ENCODE peak calls at places on chromosome 20, in five cellular contexts. K, C, W, T and S are unnamed samples. For H3K4me1, the result is how much of the 10 kb centered on the place peaks cover.

GRCh38 chr20:56389807-56390206 is 2.2 kb downstream of the AURKA start:
- DNase-seq in T (no peak), K (no peak), W (no peak), C (no peak), S (no peak)

GRCh38 chr20:45985573-45985972 is 13.6 kb upstream of the ZNF335 start:
- DNase-seq in T (no peak), W (no peak), C (no peak), K (peak), S (no peak)

GRCh38 chr20:38751360-38751976 is 3.2 kb downstream of the ACTR5 start:
- DNase-seq in T (peak), K (no peak), C (peak), W (no peak), S (no peak)

GRCh38 chr20:12942123-12942522 is 66.6 kb upstream of the SPTLC3 start:
- DNase-seq in C (no peak), W (no peak), T (no peak), K (no peak), S (no peak)

GRCh38 chr20:4897600-4897999 is 103.7 kb downstream of the SLC23A2 start:
- DNase-seq in W (no peak), T (no peak), C (no peak), K (no peak), S (no peak)

GRCh38 chr20:38109657-38110524 is 55.2 kb downstream of the TGM2 start:
- DNase-seq in W (peak), T (no peak), K (peak), C (no peak), S (peak)

GRCh38 chr20:57676517-57677322 is 33.1 kb downstream of the PMEPA1 start:
- DNase-seq in C (no peak), K (no peak), W (no peak), T (no peak), S (no peak)

GRCh38 chr20:54017846-54018245 is 52.5 kb downstream of the BCAS1 start:
- DNase-seq in W (no peak), C (no peak), K (no peak), T (peak), S (no peak)

GRCh38 chr20:9072741-9073310 is 3.9 kb downstream of the PLCB4 start:
- DNase-seq in C (no peak), W (no peak), K (no peak), T (no peak), S (no peak)

GRCh38 chr20:54255157-54255556 is 47.3 kb downstream of the PFDN4 start:
- DNase-seq in W (no peak), T (no peak), C (no peak), K (no peak), S (no peak)

GRCh38 chr20:47648943-47649342 is 136.3 kb downstream of the SULF2 start:
- DNase-seq in C (no peak), K (peak), T (no peak), W (no peak), S (no peak)

GRCh38 chr20:5156670-5157448 is 30.1 kb downstream of the CDS2 start:
- DNase-seq in W (no peak), C (no peak), T (no peak), K (no peak), S (no peak)

GRCh38 chr20:5118220-5119142 is 1.3 kb downstream of the PCNA start:
- DNase-seq in T (peak), C (no peak), W (no peak), K (no peak), S (no peak)

GRCh38 chr20:49811825-49812462 is 684 bp upstream of the SLC9A8 start:
- DNase-seq in T (no peak), W (no peak), C (no peak), K (peak), S (no peak)

GRCh38 chr20:7993238-7993637 is 26.3 kb downstream of the TMX4 start:
- DNase-seq in T (no peak), C (no peak), W (no peak), K (no peak), S (no peak)

GRCh38 chr20:1108437-1108920 is 9.9 kb upstream of the PSMF1 start:
- DNase-seq in K (peak), T (peak), C (peak), W (peak), S (peak)

GRCh38 chr20:49052334-49052733 is 6.2 kb downstream of the CSE1L start:
- DNase-seq in C (no peak), K (no peak), T (no peak), W (no peak), S (no peak)

GRCh38 chr20:35561268-35561667 is 19.4 kb downstream of the ERGIC3 start:
- DNase-seq in T (peak), W (no peak), C (no peak), K (peak), S (no peak)

GRCh38 chr20:6708010-6708409 is 59.5 kb upstream of the BMP2 start:
- DNase-seq in C (peak), K (peak), T (no peak), W (peak), S (peak)

GRCh38 chr20:44117296-44118184 is 69.4 kb downstream of the JPH2 start:
- DNase-seq in W (no peak), K (peak), T (no peak), C (no peak), S (no peak)

GRCh38 chr20:37096415-37097039 is 730 bp upstream of the RBL1 start:
- DNase-seq in C (no peak), T (peak), K (no peak), W (no peak), S (no peak)

GRCh38 chr20:43731469-43731868 is 4.7 kb upstream of the GTSF1L start:
- DNase-seq in T (no peak), K (no peak), C (no peak), W (no peak), S (no peak)

GRCh38 chr20:53896647-53897046 is 173.7 kb downstream of the BCAS1 start:
- DNase-seq in K (no peak), T (no peak), C (no peak), W (no peak), S (no peak)

GRCh38 chr20:54067606-54068174 is 2.7 kb downstream of the BCAS1 start:
- DNase-seq in T (peak), C (no peak), W (peak), K (peak), S (peak)

GRCh38 chr20:25532015-25532751 is 53.1 kb downstream of the NINL start:
- DNase-seq in C (no peak), K (peak), W (no peak), T (no peak), S (no peak)

GRCh38 chr20:43284481-43284880 is 94.8 kb upstream of the PTPRT start:
- DNase-seq in T (no peak), K (no peak), C (no peak), W (no peak), S (no peak)

GRCh38 chr20:2756056-2756611 is 44.3 kb downstream of the CPXM1 start:
- DNase-seq in W (no peak), C (no peak), T (no peak), K (peak), S (no peak)

GRCh38 chr20:7025635-7026034 is 258.1 kb downstream of the BMP2 start:
- DNase-seq in K (no peak), T (no peak), W (no peak), C (no peak), S (no peak)

GRCh38 chr20:62716198-62716940 is 7.7 kb downstream of the NTSR1 start:
- DNase-seq in K (no peak), T (no peak), C (no peak), W (no peak), S (no peak)
- H3K4me1 ChIP-seq in K (under half), T (under half), C (under half), W (under half), S (under half)

DNA sequence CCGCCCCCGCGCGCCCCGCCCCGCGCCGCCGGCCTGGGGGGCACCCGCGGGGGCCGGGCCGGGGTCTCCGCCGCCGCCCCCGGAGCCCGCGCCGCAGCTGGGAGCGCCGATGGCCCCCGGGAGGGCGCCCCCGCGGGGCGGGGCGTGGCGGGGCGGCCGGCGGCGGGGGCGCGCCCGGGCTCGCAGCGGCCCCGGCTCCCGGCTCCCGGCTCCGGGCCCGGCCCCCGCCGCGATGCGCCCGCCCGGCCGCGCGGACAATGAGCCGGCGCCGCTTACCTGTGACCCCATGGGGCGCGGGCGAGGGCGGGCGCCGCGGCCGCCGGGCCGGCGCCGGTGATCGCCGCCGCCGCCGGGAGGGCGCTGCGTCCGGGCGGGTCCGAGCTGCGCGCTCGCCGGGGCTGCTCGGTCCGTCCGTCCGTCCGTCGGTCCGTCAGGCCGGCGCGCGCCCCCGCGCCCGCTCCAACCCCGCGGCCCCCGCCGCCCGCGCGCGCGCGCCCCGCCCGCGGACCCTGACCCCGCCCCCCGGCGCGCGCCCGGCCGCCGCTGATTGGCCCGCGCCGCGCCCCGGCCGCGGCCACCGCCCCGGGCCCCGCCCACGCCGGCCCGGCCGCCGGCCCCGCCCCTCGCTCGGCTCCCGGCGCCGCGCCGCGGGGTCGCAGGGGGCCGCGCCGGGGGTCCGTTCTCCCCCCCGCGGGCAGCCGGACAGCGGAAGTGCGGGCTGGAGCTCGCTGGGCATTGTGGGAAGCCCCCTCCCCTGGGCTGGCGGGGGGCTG is at the start of gene ZBTB46:
- DNase-seq in C (peak), W (peak), K (peak), T (peak), S (peak)
- H3K4me1 ChIP-seq in C (under half), W (under half), K (under half), T (under half), S (half or more)

GRCh38 chr20:23294166-23294565 is 56.4 kb upstream of the NXT1 start:
- DNase-seq in W (no peak), T (no peak), C (no peak), K (no peak), S (no peak)
- H3K4me1 ChIP-seq in W (under half), T (under half), C (under half), K (under half), S (under half)

GRCh38 chr20:59028812-59029211 is 3.3 kb downstream of the ATP5F1E start:
- DNase-seq in T (no peak), C (no peak), W (no peak), K (no peak), S (no peak)

GRCh38 chr20:59025511-59025910 is 6.3 kb downstream of the TUBB1 start:
- DNase-seq in K (no peak), C (no peak), T (no peak), W (no peak), S (no peak)

GRCh38 chr20:59025086-59025485 is 5.9 kb downstream of the TUBB1 start:
- DNase-seq in W (no peak), K (no peak), T (no peak), C (no peak), S (no peak)

GRCh38 chr20:59027746-59028320 is 4.3 kb downstream of the ATP5F1E start:
- DNase-seq in T (no peak), K (no peak), C (no peak), W (no peak), S (no peak)

DNA sequence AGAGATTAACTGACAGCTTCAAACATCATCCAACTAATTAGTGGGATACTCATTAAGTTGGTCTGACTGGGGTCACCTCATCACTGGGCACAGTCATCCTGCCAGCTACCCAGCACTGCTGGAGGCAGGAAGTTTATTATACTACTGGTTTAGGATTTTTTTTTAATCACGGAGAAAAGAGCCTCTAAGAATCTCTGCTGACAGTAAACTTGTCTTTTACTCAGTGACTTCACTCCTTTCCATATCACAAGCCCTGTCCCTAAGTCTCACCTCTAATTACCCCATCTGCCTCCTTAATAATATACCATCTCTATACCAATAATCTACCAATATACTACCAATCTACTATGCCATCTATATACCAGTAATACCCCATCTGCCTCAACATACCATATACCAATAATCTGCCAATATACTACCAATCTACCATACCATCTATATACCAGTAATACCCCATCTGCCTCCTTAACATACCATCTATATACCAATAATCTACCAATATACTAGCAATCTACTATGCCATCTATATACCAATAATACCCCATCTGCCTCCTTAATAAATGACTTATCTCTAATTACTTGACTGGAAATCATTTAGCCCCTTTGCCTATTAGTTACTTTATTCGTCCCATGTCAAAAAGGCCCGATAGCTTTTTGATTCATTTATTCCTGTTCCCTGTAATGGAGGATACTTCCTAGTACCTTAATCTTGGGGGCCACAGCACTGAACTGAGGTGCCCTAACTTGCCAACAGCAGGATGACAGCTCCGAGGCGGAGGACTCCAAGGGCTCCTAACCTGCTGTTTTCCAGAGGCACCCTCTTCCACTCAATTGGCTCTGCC is 5.0 kb downstream of the ATP5F1E start:
- DNase-seq in K (no peak), W (no peak), T (no peak), C (no peak), S (no peak)
- H3K4me1 ChIP-seq in K (under half), W (under half), T (under half), C (under half), S (half or more)

DNA sequence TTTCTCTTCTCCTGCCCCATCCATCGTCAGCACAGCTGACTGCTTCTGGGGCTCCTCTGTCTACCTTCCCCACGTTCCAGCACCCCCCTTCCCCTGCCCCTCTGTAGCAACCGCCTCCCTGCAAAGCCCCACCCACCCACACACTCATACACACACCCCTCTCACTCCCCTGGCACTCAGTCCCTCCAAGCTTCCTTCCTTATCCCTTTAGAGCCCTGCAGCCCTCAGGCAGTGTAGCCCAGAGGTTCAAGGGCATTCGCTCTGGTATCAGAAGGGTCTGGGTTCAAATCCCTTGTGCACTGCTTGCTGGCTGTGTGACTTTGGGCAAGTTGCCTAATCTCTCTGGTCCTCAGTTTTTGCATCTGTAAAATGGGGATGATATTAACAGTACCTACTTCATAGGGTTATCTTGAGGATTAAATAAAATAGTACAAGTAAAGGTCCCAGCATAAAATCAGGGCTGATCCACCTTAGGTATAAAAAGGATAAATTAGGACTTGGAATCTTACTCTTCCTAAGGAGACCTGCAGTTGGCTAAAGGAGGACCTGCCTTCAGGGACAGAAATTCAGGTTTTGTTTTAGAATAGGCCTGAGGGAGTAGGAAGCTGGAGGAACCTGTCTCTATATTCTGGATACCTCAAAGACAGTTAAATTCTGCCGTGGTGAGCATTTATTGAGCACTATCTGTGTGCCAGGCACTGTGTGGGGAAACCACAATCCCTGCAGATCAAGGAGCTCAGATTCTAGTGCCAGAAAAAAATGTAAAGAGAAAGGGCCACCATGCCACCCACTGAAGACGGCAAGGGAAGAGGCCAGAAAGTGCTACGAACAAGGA is 94.1 kb downstream of the SNX5 start:
- DNase-seq in T (no peak), W (no peak), K (no peak), C (no peak), S (no peak)
- H3K4me1 ChIP-seq in T (under half), W (under half), K (under half), C (under half), S (under half)

GRCh38 chr20:23566199-23566932 is 1.9 kb downstream of the CST9L start:
- DNase-seq in K (peak), T (no peak), W (no peak), C (no peak), S (no peak)
- H3K4me1 ChIP-seq in K (under half), T (under half), W (under half), C (under half), S (under half)

GRCh38 chr20:59158673-59159072 is 4.9 kb upstream of the ZNF831 start:
- DNase-seq in K (peak), T (no peak), W (no peak), C (no peak), S (no peak)
- H3K4me1 ChIP-seq in K (under half), T (under half), W (under half), C (under half), S (under half)

GRCh38 chr20:20461526-20461925 is 93.6 kb downstream of the INSM1 start:
- DNase-seq in K (no peak), W (no peak), C (peak), T (no peak), S (no peak)
- H3K4me1 ChIP-seq in K (under half), W (under half), C (under half), T (under half), S (under half)

GRCh38 chr20:10578607-10579006 is 95.2 kb downstream of the JAG1 start:
- DNase-seq in W (no peak), C (no peak), K (no peak), T (no peak), S (no peak)

GRCh38 chr20:10580700-10581099 is 93.1 kb downstream of the JAG1 start:
- DNase-seq in T (no peak), W (no peak), K (no peak), C (no peak), S (no peak)

GRCh38 chr20:10579942-10580341 is 93.9 kb downstream of the JAG1 start:
- DNase-seq in C (no peak), W (no peak), K (no peak), T (no peak), S (no peak)

GRCh38 chr20:10584319-10584812 is 89.4 kb downstream of the JAG1 start:
- DNase-seq in T (no peak), C (no peak), K (no peak), W (no peak), S (no peak)

DNA sequence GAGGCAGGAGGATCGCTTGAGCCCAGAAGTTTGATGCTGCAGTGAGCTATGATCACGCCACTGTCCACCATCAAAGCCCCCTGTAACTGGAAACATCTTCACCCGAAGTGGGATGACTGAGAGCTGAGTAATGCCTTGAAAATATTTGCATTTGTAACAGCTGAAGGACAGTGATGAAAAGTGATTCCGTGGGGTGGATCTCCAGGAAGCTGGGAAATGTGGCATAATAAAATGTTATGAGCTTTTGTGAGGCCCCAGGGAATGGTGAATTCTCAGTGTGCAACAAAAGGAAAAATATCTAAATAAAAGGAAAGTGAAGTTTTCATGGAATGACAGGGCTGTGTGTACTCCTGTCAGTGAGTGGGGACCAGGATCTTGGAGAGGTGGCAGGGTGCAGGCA is 92.0 kb downstream of the JAG1 start:
- DNase-seq in W (no peak), K (no peak), C (no peak), T (no peak), S (no peak)
- H3K4me1 ChIP-seq in W (under half), K (under half), C (under half), T (under half), S (under half)